ENCODE peak calls at places on chromosomes 1 and 21, in seven cellular contexts. E is prostate gland, F is mesenchymal stem cell, Y is psoas muscle, C is left ventricle myocardium inferior, R is uterus, B is colonic mucosa. T is an unnamed sample.

GRCh38 chr1:178614286-178614685 is 101.4 kb downstream of the TEX35 start:
- DNase-seq in B (no peak), C (no peak), F (no peak), E (no peak), Y (no peak), R (no peak), T (no peak)

GRCh38 chr1:48061162-48062136 is 64.3 kb upstream of the TRABD2B start:
- DNase-seq in E (peak), Y (peak), R (peak), F (peak), C (peak), B (peak), T (peak)

GRCh38 chr21:46098303-46099141 is 610 bp downstream of the COL6A2 start:
- DNase-seq in B (peak), C (peak), Y (peak), R (peak), F (no peak), E (peak), T (peak)

GRCh38 chr1:115302390-115302961 is 35.6 kb downstream of the NGF start:
- DNase-seq in Y (no peak), B (no peak), C (no peak), F (peak), R (peak), E (no peak), T (peak)

GRCh38 chr21:35649186-35649585 is 411.1 kb downstream of the SETD4 start:
- DNase-seq in Y (no peak), C (no peak), B (no peak), F (peak), R (no peak), E (no peak), T (no peak)

GRCh38 chr1:217528271-217528670 is 102.6 kb downstream of the GPATCH2 start:
- DNase-seq in F (no peak), Y (no peak), C (no peak), R (no peak), E (no peak), B (no peak), T (no peak)

GRCh38 chr1:153968400-153968799 is 698 bp downstream of the CREB3L4 start:
- DNase-seq in B (peak), Y (no peak), C (no peak), F (no peak), E (peak), R (no peak), T (no peak)

GRCh38 chr1:162371611-162372010 is 5.0 kb downstream of the SPATA46 start:
- DNase-seq in C (no peak), R (no peak), E (no peak), Y (no peak), B (no peak), F (no peak), T (no peak)

GRCh38 chr21:14975136-14975905 is 89.5 kb downstream of the NRIP1 start:
- DNase-seq in R (no peak), C (no peak), Y (no peak), B (no peak), E (no peak), F (no peak), T (no peak)

GRCh38 chr1:244048566-244049141 is 2.4 kb upstream of the ZBTB18 start:
- DNase-seq in F (no peak), Y (peak), E (no peak), C (no peak), B (no peak), R (no peak), T (peak)

GRCh38 chr1:116203192-116203723 is 92.1 kb downstream of the MAB21L3 start:
- DNase-seq in R (no peak), C (no peak), E (peak), F (no peak), Y (no peak), B (no peak), T (no peak)

GRCh38 chr1:35544976-35545375 is 12.2 kb downstream of the KIAA0319L start:
- DNase-seq in F (peak), B (no peak), E (no peak), C (no peak), Y (peak), R (no peak), T (no peak)

GRCh38 chr1:27137544-27138075 is 17.3 kb downstream of the SLC9A1 start:
- DNase-seq in C (peak), F (peak), R (no peak), B (peak), E (no peak), Y (no peak), T (peak)

GRCh38 chr1:116667577-116668105 is at the start of gene IGSF3:
- DNase-seq in E (peak), F (peak), C (peak), R (peak), Y (peak), B (peak), T (peak)

GRCh38 chr1:40822890-40823289 is 39.3 kb downstream of the CITED4 start:
- DNase-seq in E (no peak), F (no peak), B (no peak), R (no peak), C (no peak), Y (no peak), T (no peak)

DNA sequence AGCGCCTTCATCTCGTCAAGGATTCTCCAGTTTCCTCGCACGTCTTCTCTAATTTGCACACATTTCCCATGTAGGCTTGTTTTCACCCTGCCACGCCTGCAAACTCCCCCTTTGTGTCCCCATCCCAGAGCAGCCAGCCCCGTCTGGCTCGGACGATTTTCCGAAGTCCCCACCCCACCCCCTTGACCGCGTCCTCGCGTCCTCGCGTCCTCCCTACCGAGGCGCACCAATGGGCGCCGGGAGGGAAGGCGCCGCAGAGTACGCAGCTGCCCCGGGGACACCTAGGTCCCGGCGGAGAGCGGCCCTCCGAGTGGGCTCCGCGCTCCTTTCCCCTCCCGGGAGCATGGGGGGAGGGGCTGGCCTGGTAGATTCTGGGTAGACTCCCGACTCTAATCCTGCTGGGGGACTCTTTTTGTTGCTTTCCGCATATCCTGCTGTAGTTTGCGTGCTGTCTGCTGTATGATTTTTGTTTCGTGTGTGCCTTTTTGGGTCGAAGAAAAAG is 1.3 kb downstream of the CACHD1 start:
- DNase-seq in B (peak), F (peak), C (peak), R (peak), Y (peak), E (peak), T (peak)
- H3K4me3 ChIP-seq in B (peak), F (peak), C (peak), R (peak), Y (peak), E (peak), T (peak)

GRCh38 chr1:90384152-90384650 is 332.9 kb downstream of the BARHL2 start:
- DNase-seq in E (no peak), C (no peak), R (no peak), F (no peak), B (no peak), Y (no peak), T (no peak)
- H3K4me3 ChIP-seq in E (no peak), C (no peak), R (no peak), F (no peak), B (no peak), Y (no peak), T (no peak)

DNA sequence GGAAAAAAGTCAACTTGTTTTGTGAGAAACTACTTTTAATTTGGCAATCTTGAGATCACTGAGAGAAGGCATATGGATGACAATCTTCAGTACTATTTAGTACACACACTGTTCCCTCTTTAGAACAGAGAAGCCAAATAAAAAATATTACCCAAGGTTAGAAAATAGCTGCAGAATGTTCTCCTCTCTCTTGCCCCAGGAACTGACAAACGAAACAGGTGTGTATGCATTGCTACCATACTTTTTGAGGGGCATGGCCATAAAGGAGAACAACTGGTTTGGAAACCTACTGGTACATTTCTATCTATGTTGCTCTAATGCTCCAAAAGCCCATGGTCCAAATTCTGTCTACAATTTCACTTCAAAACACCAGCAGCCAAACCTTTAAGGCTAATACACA is 5.7 kb downstream of the TOR1AIP2 start:
- DNase-seq in Y (no peak), R (no peak), B (no peak), C (no peak), E (no peak), F (no peak), T (no peak)
- H3K4me3 ChIP-seq in Y (peak), R (no peak), B (no peak), C (no peak), E (no peak), F (no peak), T (no peak)

GRCh38 chr1:93839756-93840155 is 39.2 kb downstream of the DNTTIP2 start:
- DNase-seq in Y (no peak), B (no peak), F (no peak), R (no peak), C (no peak), E (no peak), T (no peak)
- H3K4me3 ChIP-seq in Y (no peak), B (no peak), F (no peak), R (no peak), C (no peak), E (no peak), T (no peak)